ENCODE peak calls at places on chromosomes 11 and 22, in five cellular contexts. Z is Kasumi-1; A is hippocampal formation; P is CD8-positive, alpha-beta T cell; S is stimulated activated CD4-positive, alpha-beta T cell treated with anti-CD3 and anti-CD28 coated beads, Interleukin-4, amount 100 ng/mL, for 48 hours. C is an unnamed sample.

GRCh38 chr11:120225372-120225909 is 14.5 kb upstream of the POU2F3 start:
- DNase-seq in P (no peak), Z (no peak), A (no peak), S (no peak), C (no peak)

GRCh38 chr22:44109417-44109816 is 71.3 kb upstream of the PARVG start:
- DNase-seq in S (no peak), P (no peak), A (no peak), Z (no peak), C (no peak)

GRCh38 chr11:80900265-80900664 is 1459.4 kb upstream of the TENM4 start:
- DNase-seq in A (no peak), P (no peak), Z (no peak), S (no peak), C (no peak)

GRCh38 chr22:26835023-26835422 is 177.6 kb downstream of the MIAT start:
- DNase-seq in S (no peak), P (no peak), A (no peak), Z (no peak), C (no peak)

GRCh38 chr11:117230286-117230961 is 1.4 kb downstream of the PCSK7 start:
- DNase-seq in Z (no peak), A (no peak), S (peak), P (peak), C (peak)

GRCh38 chr11:2459016-2459725 is 14.4 kb downstream of the KCNQ1 start:
- DNase-seq in Z (no peak), S (no peak), P (no peak), A (no peak), C (no peak)

GRCh38 chr11:3359092-3359824 is 19.7 kb downstream of the ZNF195 start:
- DNase-seq in A (no peak), S (no peak), Z (no peak), P (no peak), C (no peak)

GRCh38 chr11:85540635-85541034 is 86.5 kb downstream of the DLG2 start:
- DNase-seq in S (no peak), P (no peak), A (peak), Z (no peak), C (no peak)

GRCh38 chr11:130476922-130477491 is 28.6 kb downstream of the ADAMTS15 start:
- DNase-seq in P (no peak), S (no peak), A (no peak), Z (no peak), C (no peak)

GRCh38 chr11:2780850-2781412 is 81.1 kb upstream of the KCNQ1OT1 start:
- DNase-seq in P (no peak), A (no peak), S (no peak), Z (no peak), C (no peak)

GRCh38 chr11:46832511-46833214 is 13.4 kb downstream of the CKAP5 start:
- DNase-seq in S (no peak), P (no peak), Z (no peak), A (no peak), C (no peak)

GRCh38 chr11:120413480-120413879 is 77.3 kb downstream of the ARHGEF12 start:
- DNase-seq in P (no peak), Z (no peak), S (no peak), A (no peak), C (no peak)

GRCh38 chr11:32116668-32117067 is 25.8 kb downstream of the RCN1 start:
- DNase-seq in P (no peak), S (no peak), A (no peak), Z (no peak), C (no peak)

GRCh38 chr11:102559839-102560238 is 29.3 kb upstream of the MMP7 start:
- DNase-seq in P (no peak), Z (no peak), A (no peak), S (no peak), C (no peak)

GRCh38 chr11:60821827-60822599 is 19.9 kb upstream of the CCDC86 start:
- DNase-seq in P (no peak), A (no peak), S (no peak), Z (no peak), C (no peak)

GRCh38 chr11:72716291-72716690 is 35.9 kb downstream of the ARAP1 start:
- DNase-seq in A (peak), S (no peak), Z (no peak), P (no peak), C (no peak)